ENCODE peak calls at places on chromosomes 5 and 9, in ten cellular contexts. G, E, L, Y, D, W, M, S, Q and C are unnamed samples.

GRCh38 chr5:74296685-74297084 is 343.8 kb downstream of the ENC1 start:
- DNase-seq in G (no peak), E (no peak), L (no peak), Y (no peak), D (no peak), W (no peak), M (no peak), S (no peak), Q (no peak), C (no peak)

GRCh38 chr9:68851657-68852056 is 146.6 kb downstream of the PIP5K1B start:
- DNase-seq in G (no peak), E (no peak), L (no peak), Y (no peak), D (no peak), W (no peak), M (no peak), S (no peak), Q (no peak), C (no peak)

GRCh38 chr5:161411156-161411555 is 135.4 kb downstream of the GABRB2 start:
- DNase-seq in G (no peak), E (peak), L (no peak), Y (no peak), D (no peak), W (no peak), M (no peak), S (no peak), Q (no peak), C (no peak)

GRCh38 chr5:154472871-154473580 is 5.0 kb downstream of the HAND1 start:
- DNase-seq in G (no peak), E (no peak), L (no peak), Y (no peak), D (no peak), W (no peak), M (no peak), S (no peak), Q (no peak), C (no peak)

GRCh38 chr5:143865421-143865820 is 53.5 kb downstream of the HMHB1 start:
- DNase-seq in G (no peak), E (no peak), L (no peak), Y (no peak), D (no peak), W (no peak), M (no peak), S (no peak), Q (no peak), C (no peak)

GRCh38 chr5:160922311-160922710 is 70.3 kb upstream of the ATP10B start:
- DNase-seq in G (no peak), E (no peak), L (no peak), Y (no peak), D (no peak), W (no peak), M (no peak), S (no peak), Q (no peak), C (no peak)

GRCh38 chr5:34918025-34918424 is 2.5 kb downstream of the BRIX1 start:
- DNase-seq in G (no peak), E (no peak), L (no peak), Y (no peak), D (no peak), W (no peak), M (no peak), S (no peak), Q (no peak), C (no peak)

GRCh38 chr9:137168907-137169763 is 716 bp downstream of the LRRC26 start:
- DNase-seq in G (peak), E (peak), L (no peak), Y (no peak), D (no peak), W (no peak), M (no peak), S (no peak), Q (peak), C (no peak)

GRCh38 chr5:132489871-132490483 is 596 bp downstream of the IRF1 start:
- DNase-seq in G (no peak), E (peak), L (no peak), Y (peak), D (peak), W (peak), M (peak), S (no peak), Q (no peak), C (no peak)

GRCh38 chr5:106331415-106331814 is 1339.3 kb downstream of the EFNA5 start:
- DNase-seq in G (no peak), E (no peak), L (no peak), Y (no peak), D (no peak), W (no peak), M (no peak), S (peak), Q (no peak), C (no peak)

GRCh38 chr5:110087829-110088228 is 398.1 kb downstream of the MAN2A1 start:
- DNase-seq in G (no peak), E (no peak), L (no peak), Y (no peak), D (no peak), W (no peak), M (no peak), S (no peak), Q (no peak), C (no peak)

GRCh38 chr9:93580654-93581380 is 4.4 kb downstream of the PHF2 start:
- DNase-seq in G (no peak), E (no peak), L (no peak), Y (no peak), D (peak), W (no peak), M (no peak), S (no peak), Q (no peak), C (no peak)

GRCh38 chr5:81800797-81801196 is 49.9 kb upstream of the SSBP2 start:
- DNase-seq in G (no peak), E (no peak), L (no peak), Y (no peak), D (no peak), W (no peak), M (no peak), S (no peak), Q (no peak), C (no peak)

GRCh38 chr9:135079018-135079417 is 8.4 kb upstream of the OLFM1 start:
- DNase-seq in G (no peak), E (no peak), L (no peak), Y (no peak), D (peak), W (no peak), M (no peak), S (no peak), Q (no peak), C (no peak)

GRCh38 chr5:73678322-73678740 is 52.3 kb downstream of the ARHGEF28 start:
- DNase-seq in G (no peak), E (no peak), L (no peak), Y (no peak), D (no peak), W (no peak), M (no peak), S (no peak), Q (no peak), C (no peak)

GRCh38 chr5:133124891-133125290 is 73.1 kb downstream of the HSPA4 start:
- DNase-seq in G (no peak), E (no peak), L (no peak), Y (no peak), D (peak), W (no peak), M (no peak), S (no peak), Q (no peak), C (no peak)

GRCh38 chr9:71795097-71795807 is 26.9 kb upstream of the CEMIP2 start:
- DNase-seq in G (no peak), E (no peak), L (peak), Y (no peak), D (no peak), W (no peak), M (no peak), S (no peak), Q (no peak), C (no peak)

GRCh38 chr9:121720311-121720991 is 69.0 kb downstream of the DAB2IP start:
- DNase-seq in G (no peak), E (no peak), L (no peak), Y (no peak), D (no peak), W (no peak), M (no peak), S (no peak), Q (no peak), C (no peak)

GRCh38 chr5:158265931-158266710 is 407.2 kb upstream of the CLINT1 start:
- DNase-seq in G (no peak), E (no peak), L (no peak), Y (no peak), D (no peak), W (no peak), M (no peak), S (no peak), Q (no peak), C (no peak)